ENCODE peak calls at places on chromosome 19, in four cellular contexts. V, J, X and C are unnamed samples.

GRCh38 chr19:46386151-46386550 is 27.2 kb downstream of the CCDC8 start:
- DNase-seq in X (peak; percentile 40), V (no peak), J (no peak), C (no peak)

GRCh38 chr19:1245468-1245867 is 2.9 kb upstream of the MIDN start:
- DNase-seq in J (peak; percentile 88), V (no peak), X (no peak), C (no peak)

GRCh38 chr19:39405930-39406655 is 554 bp upstream of the ZFP36 start:
- DNase-seq in X (peak; percentile 96), V (no peak), J (no peak), C (peak; percentile 82)

GRCh38 chr19:38264486-38265212 is at the start of gene SPINT2:
- DNase-seq in J (peak; percentile 55), X (peak; percentile 93), V (peak; percentile 95), C (no peak)

GRCh38 chr19:38252935-38253691 is 3.1 kb downstream of the PPP1R14A start:
- DNase-seq in V (no peak), J (peak; percentile 57), X (peak; percentile 82), C (no peak)

GRCh38 chr19:1279782-1280341 is 4.5 kb downstream of the FAM174C start:
- DNase-seq in J (peak; percentile 91), V (peak; percentile 79), X (peak; percentile 95), C (peak; percentile 59)

GRCh38 chr19:13036366-13036976 is 41.2 kb downstream of the NFIX start:
- DNase-seq in J (peak; percentile 87), X (no peak), V (peak; percentile 71), C (no peak)

GRCh38 chr19:46990998-46991676 is 28.5 kb upstream of the NPAS1 start:
- DNase-seq in J (peak; percentile 89), V (peak; percentile 75), X (peak; percentile 85), C (peak; percentile 78)

GRCh38 chr19:5950744-5951143 is 27.2 kb downstream of the RANBP3 start:
- DNase-seq in X (no peak), V (no peak), J (no peak), C (no peak)

GRCh38 chr19:5951338-5951861 is 26.5 kb downstream of the RANBP3 start:
- DNase-seq in V (no peak), J (no peak), X (peak; percentile 85), C (no peak)

GRCh38 chr19:5948697-5949564 is 29.0 kb downstream of the RANBP3 start:
- DNase-seq in X (no peak), V (no peak), J (no peak), C (no peak)

GRCh38 chr19:5947435-5947834 is 30.5 kb downstream of the RANBP3 start:
- DNase-seq in X (no peak), V (no peak), J (peak; percentile 79), C (peak; percentile 69)

DNA sequence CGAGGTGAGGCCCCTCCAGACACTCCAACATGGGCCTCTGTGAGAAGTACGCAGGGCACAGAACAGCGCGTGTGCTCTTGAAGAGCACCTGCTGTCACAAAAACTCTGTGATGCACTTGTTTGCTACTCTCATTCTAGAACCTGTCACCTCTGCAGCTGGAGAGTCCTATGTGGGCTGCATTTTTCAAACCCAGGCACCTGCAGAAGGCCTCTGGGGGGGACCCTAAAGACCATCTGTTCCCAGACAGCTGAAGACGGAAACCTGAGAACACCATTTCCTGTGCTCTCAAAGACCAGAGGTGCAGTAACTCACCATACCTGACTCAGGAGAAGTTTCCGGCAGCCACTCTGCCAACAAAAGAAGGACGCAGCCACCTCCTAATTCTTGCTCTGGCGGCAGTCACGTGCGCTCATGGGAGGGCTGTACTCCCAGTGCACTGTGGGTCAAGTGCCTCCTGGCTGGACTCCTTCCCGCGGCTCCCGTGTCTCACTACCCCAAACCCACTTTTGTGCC is 28.1 kb downstream of the RANBP3 start:
- DNase-seq in X (no peak), V (no peak), J (no peak), C (no peak)
- H3K4me1 ChIP-seq in X (peaks cover 87% of the 10 kb centered on the region), V (no peaks in the 10 kb centered on the region), J (peaks cover 52% of the 10 kb centered on the region), C (peaks cover 92% of the 10 kb centered on the region)

GRCh38 chr19:16899566-16900075 is 10.8 kb downstream of the F2RL3 start:
- DNase-seq in J (peak; percentile 61), X (peak; percentile 84), V (no peak), C (no peak)
- TF ChIP-seq CTCF in J (peak; percentile 29), X (peak; percentile 43), V (peak; percentile 41), C (peak; percentile 37)

GRCh38 chr19:40598918-40599307 is 2.3 kb upstream of the LTBP4 start:
- DNase-seq in X (no peak), V (no peak), J (no peak), C (no peak)
- H3K4me1 ChIP-seq in X (peaks cover 73% of the 10 kb centered on the region), V (peaks cover 19% of the 10 kb centered on the region), J (peaks cover 23% of the 10 kb centered on the region), C (peaks cover 54% of the 10 kb centered on the region)

DNA sequence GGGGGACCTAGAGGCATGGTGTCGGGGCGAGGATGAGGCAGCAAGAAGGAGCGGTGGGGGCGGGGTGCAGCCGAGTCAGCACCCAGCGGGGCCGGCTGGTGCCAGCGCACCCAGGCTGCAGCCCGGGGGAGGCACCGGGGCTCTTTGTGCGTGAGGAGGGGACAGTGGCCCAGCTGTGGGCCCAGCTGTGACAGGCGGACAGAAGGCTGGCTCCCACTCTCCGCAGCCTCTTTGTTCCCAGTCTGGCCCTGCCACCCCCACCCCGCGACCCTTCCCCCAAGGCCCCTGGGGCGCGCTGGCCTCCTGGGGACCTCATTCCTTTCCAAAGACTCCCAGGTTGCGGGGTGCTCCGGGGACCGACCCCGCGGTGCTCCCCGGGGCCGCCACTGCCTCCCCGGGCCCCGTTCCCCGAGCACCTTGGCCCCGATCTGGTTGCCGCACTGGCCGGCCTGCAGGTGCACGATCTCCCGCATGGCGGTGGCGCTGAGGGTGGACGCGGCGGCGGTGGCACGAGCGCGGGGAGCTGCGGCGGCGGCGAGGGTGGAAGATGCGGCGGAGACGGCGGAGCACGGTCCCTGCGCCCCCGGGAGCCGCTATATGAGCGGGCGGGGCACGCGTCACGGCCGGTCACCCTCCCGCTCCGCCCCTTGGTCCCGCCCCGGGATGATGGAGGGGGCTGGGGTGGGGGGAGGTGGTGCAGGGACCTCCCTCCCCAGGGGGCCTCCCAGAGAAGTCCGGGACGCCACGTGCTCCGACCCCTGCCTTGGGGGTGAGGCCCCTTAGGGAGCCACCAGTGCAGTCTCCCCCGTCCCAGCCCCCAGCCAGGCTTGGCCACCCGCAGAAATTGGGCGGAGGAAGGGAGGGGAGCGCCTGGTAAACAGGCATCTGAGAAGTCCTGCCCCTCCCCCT is at the start of gene TUBB4A:
- DNase-seq in X (peak; percentile 86), V (no peak), J (peak; percentile 63), C (no peak)
- TF ChIP-seq CTCF in X (no peak), V (no peak), J (no peak), C (no peak)

GRCh38 chr19:10291554-10292205 is 1.9 kb downstream of the ICAM5 start:
- DNase-seq in J (no peak), X (no peak), V (no peak), C (no peak)

GRCh38 chr19:10290876-10291553 is 1.3 kb downstream of the ICAM5 start:
- DNase-seq in J (peak; percentile 64), X (peak; percentile 88), V (no peak), C (no peak)

GRCh38 chr19:10292789-10293636 is 3.3 kb downstream of the ICAM5 start:
- DNase-seq in J (peak; percentile 53), V (no peak), X (no peak), C (no peak)

GRCh38 chr19:10293637-10294367 is 4.0 kb downstream of the ICAM5 start:
- DNase-seq in X (no peak), J (no peak), V (no peak), C (no peak)

GRCh38 chr19:10292206-10292788 is 2.5 kb downstream of the ICAM5 start:
- DNase-seq in X (peak; percentile 91), V (peak; percentile 75), J (peak; percentile 85), C (peak; percentile 61)
- H3K4me1 ChIP-seq in X (peaks cover 95% of the 10 kb centered on the region), V (peaks cover 27% of the 10 kb centered on the region), J (peaks cover 43% of the 10 kb centered on the region), C (peaks cover 38% of the 10 kb centered on the region)

DNA sequence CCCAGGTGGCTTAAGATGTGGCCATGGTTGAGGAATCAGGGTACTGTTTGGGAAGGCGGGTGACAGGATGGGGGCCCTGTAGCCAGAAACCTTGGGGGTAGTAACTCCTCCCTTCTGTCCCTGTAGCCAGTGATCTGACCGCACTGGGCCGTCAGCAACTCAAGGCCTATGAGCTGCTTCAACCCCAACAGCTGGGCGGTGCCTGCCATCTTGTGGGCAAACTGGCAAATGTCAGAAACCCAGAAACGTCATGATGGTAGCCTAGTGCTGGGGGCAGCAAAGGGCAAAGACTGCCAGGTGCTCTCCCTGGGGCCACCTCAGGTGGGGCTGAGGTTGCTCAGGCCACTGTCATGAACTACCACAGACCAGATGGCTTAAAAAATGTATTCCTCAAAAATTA is 3.5 kb downstream of the COPE start:
- DNase-seq in X (peak; percentile 84), V (no peak), J (peak; percentile 71), C (no peak)
- TF ChIP-seq CTCF in X (no peak), V (no peak), J (peak; percentile 48), C (no peak)

GRCh38 chr19:48665786-48666185 is 7.0 kb downstream of the NTN5 start:
- DNase-seq in J (no peak), X (no peak), V (no peak), C (no peak)

GRCh38 chr19:48668761-48669160 is 4.1 kb downstream of the NTN5 start:
- DNase-seq in V (no peak), X (no peak), J (no peak), C (no peak)

GRCh38 chr19:48670699-48671455 is 1.9 kb downstream of the NTN5 start:
- DNase-seq in X (no peak), V (no peak), J (no peak), C (no peak)

GRCh38 chr19:48669903-48670668 is 2.7 kb downstream of the NTN5 start:
- DNase-seq in J (no peak), V (no peak), X (no peak), C (no peak)

DNA sequence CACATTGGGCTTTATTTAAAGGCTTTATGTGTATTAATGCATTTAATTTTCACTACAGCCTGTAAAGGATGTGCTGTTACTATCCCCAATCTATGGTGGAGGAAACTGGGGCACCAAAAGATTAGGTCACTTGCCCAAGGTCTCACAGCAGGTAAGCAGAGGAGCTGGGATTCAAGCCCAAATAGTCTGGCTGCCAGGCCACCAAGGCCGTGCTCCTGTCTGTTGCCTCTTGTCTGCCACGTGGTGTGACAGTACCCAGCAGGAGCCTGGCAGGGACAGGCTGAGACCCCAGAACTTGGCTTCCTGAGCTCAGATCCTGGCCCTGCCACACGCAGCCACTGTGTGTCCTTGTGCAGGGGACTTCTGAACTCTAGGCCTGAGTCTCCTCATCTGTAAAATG is 4.5 kb downstream of the NTN5 start:
- DNase-seq in J (no peak), X (no peak), V (no peak), C (no peak)
- H3K4me1 ChIP-seq in J (no peaks in the 10 kb centered on the region), X (no peaks in the 10 kb centered on the region), V (no peaks in the 10 kb centered on the region), C (no peaks in the 10 kb centered on the region)

DNA sequence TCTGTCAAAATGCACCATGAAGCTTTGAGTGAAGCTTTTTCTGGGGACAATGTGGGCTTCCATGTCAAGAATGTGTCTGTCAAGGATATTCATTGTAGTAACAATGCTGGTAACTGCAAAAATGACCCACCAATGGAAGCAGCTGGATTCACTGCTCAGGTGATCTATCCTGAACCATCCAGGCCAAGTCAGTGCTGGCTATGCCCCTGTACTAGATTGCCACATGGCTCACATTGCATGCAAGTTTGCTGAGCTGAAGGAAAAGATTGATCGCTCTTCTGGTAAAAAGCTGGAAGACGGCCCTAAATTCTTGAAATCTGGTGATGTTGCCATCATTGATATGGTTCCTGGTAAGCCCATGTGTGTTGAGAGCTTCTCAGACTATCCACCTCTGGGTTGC is 12.7 kb downstream of the GPR42 start:
- DNase-seq in J (no peak), X (no peak), V (no peak), C (no peak)
- TF ChIP-seq CTCF in J (no peak), X (no peak), V (no peak), C (no peak)

GRCh38 chr19:29873024-29873800 is 61.4 kb downstream of the CCNE1 start:
- DNase-seq in J (peak; percentile 83), V (no peak), X (peak; percentile 92), C (peak; percentile 9)
- H3K4me1 ChIP-seq in J (peaks cover 13% of the 10 kb centered on the region), V (no peaks in the 10 kb centered on the region), X (peaks cover 26% of the 10 kb centered on the region), C (peaks cover 23% of the 10 kb centered on the region)